ENCODE peak calls at places on chromosome 14, in four cellular contexts. F is HepG2, P is H1, H is K562. L is an unnamed sample.

GRCh38 chr14:34479694-34480093 is 17.7 kb upstream of the SPTSSA start:
- DNase-seq in F (no peak), P (no peak), H (no peak), L (no peak)

GRCh38 chr14:73796881-73797539 is 54.6 kb upstream of the PTGR2 start:
- DNase-seq in F (no peak), P (no peak), H (no peak), L (no peak)

GRCh38 chr14:81388236-81388801 is 11.8 kb downstream of the STON2 start:
- DNase-seq in F (no peak), P (no peak), H (no peak), L (no peak)

GRCh38 chr14:90579088-90579487 is 182.3 kb downstream of the CALM1 start:
- DNase-seq in F (no peak), P (no peak), H (no peak), L (no peak)

GRCh38 chr14:84871734-84872133 is 658.2 kb upstream of the FLRT2 start:
- DNase-seq in F (no peak), P (no peak), H (no peak), L (no peak)

GRCh38 chr14:52268191-52269061 is 928 bp downstream of the PTGDR start:
- DNase-seq in F (no peak), P (no peak), H (no peak), L (no peak)

GRCh38 chr14:77498120-77498979 is at the start of gene ISM2:
- DNase-seq in F (peak; percentile 44), P (no peak), H (peak; percentile 80), L (no peak)

GRCh38 chr14:35715079-35715478 is 94.0 kb downstream of the RALGAPA1 start:
- DNase-seq in F (no peak), P (no peak), H (no peak), L (no peak)

GRCh38 chr14:91870001-91870400 is 2.7 kb upstream of the TC2N start:
- DNase-seq in F (peak; percentile 5), P (no peak), H (no peak), L (no peak)

GRCh38 chr14:103031956-103032355 is 25.4 kb downstream of the CDC42BPB start:
- DNase-seq in F (no peak), P (no peak), H (no peak), L (no peak)

GRCh38 chr14:34699873-34700621 is 14.3 kb downstream of the CFL2 start:
- DNase-seq in F (peak; percentile 89), P (no peak), H (no peak), L (no peak)

GRCh38 chr14:35844494-35844893 is 18.4 kb downstream of the BRMS1L start:
- DNase-seq in F (no peak), P (no peak), H (no peak), L (no peak)

GRCh38 chr14:50342211-50343080 is 30.3 kb downstream of the DMAC2L start:
- DNase-seq in F (peak; percentile 66), P (no peak), H (peak; percentile 43), L (no peak)

GRCh38 chr14:53147208-53147607 is 5.9 kb downstream of the DDHD1 start:
- DNase-seq in F (no peak), P (no peak), H (no peak), L (no peak)

GRCh38 chr14:106694638-106695393 is 1168.4 kb downstream of the TMEM121 start:
- DNase-seq in F (no peak), P (no peak), H (no peak), L (no peak)

GRCh38 chr14:52153939-52154338 is 85.1 kb upstream of the NID2 start:
- DNase-seq in F (no peak), P (no peak), H (no peak), L (no peak)

GRCh38 chr14:95531473-95531872 is 3.4 kb upstream of the GLRX5 start:
- DNase-seq in F (no peak), P (no peak), H (no peak), L (no peak)

GRCh38 chr14:75295061-75295461 is 16.4 kb downstream of the FOS start:
- DNase-seq in F (no peak), P (no peak), H (peak; percentile 65), L (no peak)

GRCh38 chr14:74660167-74660566 is 48.1 kb upstream of the LTBP2 start:
- DNase-seq in F (no peak), P (no peak), H (peak; percentile 16), L (no peak)

GRCh38 chr14:89137514-89138163 is 279.4 kb downstream of the FOXN3 start:
- DNase-seq in F (peak; percentile 45), P (no peak), H (no peak), L (no peak)

GRCh38 chr14:36161781-36162180 is 14.7 kb downstream of the PTCSC3 start:
- DNase-seq in F (no peak), P (no peak), H (no peak), L (no peak)

GRCh38 chr14:101887219-101887618 is 77.2 kb upstream of the DYNC1H1 start:
- DNase-seq in F (no peak), P (no peak), H (no peak), L (no peak)

GRCh38 chr14:67436006-67436866 is 24.3 kb upstream of the PLEK2 start:
- DNase-seq in F (peak; percentile 16), P (no peak), H (no peak), L (no peak)

GRCh38 chr14:23360496-23360895 is 4.5 kb downstream of the EFS start:
- DNase-seq in F (peak; percentile 54), P (no peak), H (peak; percentile 32), L (no peak)

GRCh38 chr14:106652494-106652893 is 1126.1 kb downstream of the TMEM121 start:
- DNase-seq in F (no peak), P (no peak), H (no peak), L (peak; percentile 42)

GRCh38 chr14:24390696-24391468 is 7.9 kb upstream of the NYNRIN start:
- DNase-seq in F (no peak), P (no peak), H (no peak), L (no peak)

GRCh38 chr14:39113685-39114072 is 444 bp upstream of the GEMIN2 start:
- DNase-seq in F (no peak), P (no peak), H (no peak), L (no peak)

GRCh38 chr14:73943083-73943482 is 6.8 kb downstream of the FAM161B start:
- DNase-seq in F (peak; percentile 32), P (no peak), H (no peak), L (no peak)

GRCh38 chr14:97198813-97199212 is 401.6 kb downstream of the VRK1 start:
- DNase-seq in F (no peak), P (no peak), H (peak; percentile 6), L (no peak)

GRCh38 chr14:97196336-97196735 is 399.2 kb downstream of the VRK1 start:
- DNase-seq in F (no peak), P (no peak), H (no peak), L (no peak)
- TF ChIP-seq CEBPB in F (no peak), P (no peak), H (no peak), L (no peak)

DNA sequence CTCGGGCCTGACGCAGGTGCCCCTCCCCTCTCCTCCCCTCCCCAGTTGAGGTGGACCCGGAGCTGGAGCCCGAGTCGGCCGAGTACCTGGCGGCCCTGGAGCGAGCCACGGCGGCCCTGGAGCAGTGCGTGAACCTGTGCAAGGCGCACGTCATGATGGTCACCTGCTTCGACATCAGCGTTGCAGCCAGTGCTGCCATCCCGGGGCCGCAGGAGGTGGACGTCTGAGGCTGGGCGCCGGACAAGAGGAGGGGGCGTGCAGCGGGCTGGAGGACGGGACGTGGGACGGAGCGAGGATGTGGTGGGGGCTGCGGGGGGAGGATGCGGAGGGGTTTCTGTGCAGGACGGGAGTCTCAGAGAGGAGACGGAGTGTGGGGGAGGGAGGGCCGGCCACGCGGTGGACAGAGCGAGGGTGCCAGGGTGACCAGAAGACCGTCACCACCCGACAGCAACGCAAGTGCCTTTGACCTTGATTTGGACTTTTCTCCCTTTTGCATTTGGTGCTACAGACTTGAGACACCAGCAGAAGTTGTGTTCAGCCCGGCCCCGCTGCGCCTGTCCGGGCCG is 41.3 kb downstream of the KIF26A start:
- DNase-seq in F (no peak), P (no peak), H (no peak), L (no peak)
- TF ChIP-seq ATF2 in F (no peak), P (no peak), H (no peak), L (no peak)

GRCh38 chr14:94478420-94478819 is 2.4 kb upstream of the SERPINA9 start:
- DNase-seq in F (no peak), P (no peak), H (no peak), L (no peak)

GRCh38 chr14:94474581-94475031 is 1.4 kb downstream of the SERPINA9 start:
- DNase-seq in F (no peak), P (peak; percentile 27), H (no peak), L (no peak)

GRCh38 chr14:94473666-94474410 is 2.2 kb downstream of the SERPINA9 start:
- DNase-seq in F (no peak), P (no peak), H (no peak), L (no peak)

GRCh38 chr14:94472842-94473241 is 3.2 kb downstream of the SERPINA9 start:
- DNase-seq in F (no peak), P (no peak), H (no peak), L (no peak)

GRCh38 chr14:94476018-94476417 is at the start of gene SERPINA9:
- DNase-seq in F (no peak), P (no peak), H (no peak), L (no peak)
- TF ChIP-seq CEBPB in F (no peak), P (no peak), H (no peak), L (no peak)

DNA sequence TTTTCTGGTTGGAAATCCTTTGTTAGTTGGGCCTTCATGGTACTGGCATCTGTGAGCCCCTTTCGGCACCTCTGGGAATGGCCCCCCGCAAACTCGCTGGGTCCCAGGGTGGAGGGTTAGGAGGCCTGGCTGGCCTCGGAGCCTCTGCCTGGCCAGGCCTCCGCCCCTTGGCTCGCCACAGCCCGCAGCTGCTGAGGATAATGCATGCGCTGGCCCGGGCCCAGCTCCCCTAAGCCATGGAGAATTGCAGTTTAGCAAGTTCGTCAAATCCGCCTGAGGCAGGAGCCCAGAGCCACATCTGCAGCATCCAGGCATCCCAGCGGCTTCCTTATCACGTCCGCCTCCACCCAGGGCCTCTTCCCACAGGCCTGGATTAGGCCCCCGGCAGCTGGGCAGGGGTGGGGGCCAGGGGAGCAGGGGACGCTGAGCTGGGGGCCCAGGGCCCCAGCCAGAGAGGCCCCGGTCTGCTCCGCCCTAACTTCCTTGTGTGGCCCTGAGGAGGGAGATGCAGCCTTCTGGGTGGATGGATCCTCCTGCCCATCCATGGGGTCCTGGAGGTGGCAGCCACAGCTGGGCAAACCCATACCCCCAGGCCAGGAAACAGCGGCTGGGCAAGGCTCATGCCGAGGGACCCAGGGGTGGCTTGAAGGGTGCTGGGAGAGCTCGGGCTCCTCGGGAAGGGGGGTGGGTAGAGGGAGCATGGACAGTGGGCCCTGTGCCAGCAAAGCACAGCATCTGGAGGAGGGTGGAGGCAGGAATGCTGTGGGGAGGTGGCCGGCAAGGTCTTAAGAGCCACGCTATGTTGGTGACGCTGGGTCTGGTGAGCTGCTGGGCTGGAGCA is 48.5 kb upstream of the DLK1 start:
- DNase-seq in F (no peak), P (no peak), H (peak; percentile 70), L (no peak)
- TF ChIP-seq ATF2 in F (no peak), P (no peak), H (no peak), L (no peak)